ENCODE peak calls at places on chromosomes 1 and 21, in four cellular contexts. E is K562, T is upper lobe of left lung, H is GM12878. G is an unnamed sample.

GRCh38 chr21:38993561-38993960 is 187.8 kb downstream of the ETS2 start:
- ATAC-seq in E (no peak), T (peak), H (no peak), G (peak)

GRCh38 chr21:45972716-45973474 is 8.7 kb upstream of the COL6A1 start:
- ATAC-seq in E (peak), T (peak), H (peak), G (peak)

GRCh38 chr1:115781343-115781742 is 12.8 kb upstream of the CASQ2 start:
- ATAC-seq in E (no peak), T (no peak), H (no peak), G (no peak)

GRCh38 chr1:154404511-154404931 is 622 bp upstream of the IL6R start:
- ATAC-seq in E (no peak), T (no peak), H (peak), G (no peak)

GRCh38 chr21:38505654-38506523 is 7.6 kb upstream of the ERG start:
- ATAC-seq in E (peak), T (peak), H (peak), G (no peak)

GRCh38 chr1:23202263-23202749 is 15.0 kb downstream of the HTR1D start:
- ATAC-seq in E (no peak), T (no peak), H (peak), G (no peak)

GRCh38 chr21:34261841-34262832 is 101.7 kb upstream of the KCNE2 start:
- ATAC-seq in E (no peak), T (no peak), H (no peak), G (peak)

GRCh38 chr1:87795615-87796337 is 467.1 kb downstream of the LMO4 start:
- ATAC-seq in E (no peak), T (peak), H (no peak), G (no peak)

GRCh38 chr1:95041491-95042165 is 31.1 kb downstream of the ALG14 start:
- ATAC-seq in E (peak), T (peak), H (peak), G (peak)

GRCh38 chr1:21280011-21280471 is 10.2 kb downstream of the ECE1 start:
- ATAC-seq in E (peak), T (peak), H (no peak), G (peak)

GRCh38 chr1:35470964-35471613 is 86.1 kb downstream of the KIAA0319L start:
- ATAC-seq in E (no peak), T (no peak), H (no peak), G (no peak)

GRCh38 chr1:35475356-35475755 is 81.8 kb downstream of the KIAA0319L start:
- ATAC-seq in E (no peak), T (no peak), H (no peak), G (no peak)

GRCh38 chr1:35481229-35481628 is 76.0 kb downstream of the KIAA0319L start:
- ATAC-seq in E (no peak), T (no peak), H (no peak), G (no peak)

GRCh38 chr1:35477870-35478269 is 79.3 kb downstream of the KIAA0319L start:
- ATAC-seq in E (no peak), T (no peak), H (no peak), G (no peak)

GRCh38 chr1:35476099-35476674 is 81.0 kb downstream of the KIAA0319L start:
- ATAC-seq in E (no peak), T (no peak), H (no peak), G (no peak)
- TF ChIP-seq EP300 in E (no peak), T (no peak), H (no peak), G (no peak)

GRCh38 chr1:234538930-234539649 is 60.1 kb upstream of the TARBP1 start:
- ATAC-seq in E (peak), T (no peak), H (peak), G (no peak)
- TF ChIP-seq EP300 in E (no peak), T (no peak), H (no peak), G (no peak)

DNA sequence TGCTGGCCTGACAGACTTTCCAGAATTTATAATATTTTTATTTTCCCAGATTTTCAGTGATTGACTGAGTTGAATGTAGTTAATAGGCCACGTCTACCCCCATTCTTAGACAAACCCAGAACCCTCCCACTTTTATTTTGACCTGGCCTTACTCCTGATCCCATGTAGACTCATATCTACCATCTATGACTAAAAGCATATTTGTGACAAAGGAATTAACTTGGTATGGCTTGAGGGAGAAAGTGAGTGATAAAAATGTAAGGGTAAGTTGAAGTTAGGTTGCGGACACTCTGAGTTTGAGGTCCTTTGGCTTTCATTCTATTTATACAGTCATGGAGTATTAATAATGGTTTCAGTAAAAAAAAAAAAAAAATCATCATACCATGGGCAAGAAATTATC is 168.4 kb downstream of the KCNK2 start:
- ATAC-seq in E (no peak), T (no peak), H (no peak), G (no peak)
- TF ChIP-seq EP300 in E (no peak), T (no peak), H (no peak), G (no peak)

DNA sequence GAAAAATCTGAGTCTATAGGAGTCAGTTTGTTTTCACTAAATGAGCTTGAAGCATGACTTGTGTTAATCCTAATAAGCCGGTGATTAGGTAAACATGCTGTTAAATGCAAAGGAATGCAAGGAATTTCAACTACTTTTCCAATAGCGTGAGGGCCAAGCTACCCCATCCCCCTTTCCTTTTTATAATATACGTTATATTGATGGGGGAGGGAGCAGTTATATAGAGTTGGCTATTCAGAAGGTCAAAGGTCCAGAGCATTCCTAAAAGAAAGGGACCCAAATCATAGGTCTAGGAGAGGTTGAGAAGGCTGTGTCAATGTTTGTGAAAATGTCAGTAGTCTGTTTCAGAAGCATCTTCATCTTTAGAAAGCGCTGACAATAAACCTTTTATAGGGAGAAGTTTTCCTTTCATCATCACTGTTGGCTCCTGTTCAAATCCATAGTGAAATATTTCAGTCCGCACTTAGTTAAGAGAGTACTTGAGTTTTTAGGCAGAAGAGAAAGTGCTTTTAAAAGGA is 3.8 kb downstream of the CCN1 start:
- ATAC-seq in E (no peak), T (peak), H (no peak), G (peak)
- TF ChIP-seq EP300 in E (no peak), T (no peak), H (no peak), G (no peak)

GRCh38 chr1:64849942-64850341 is 105.1 kb downstream of the RAVER2 start:
- ATAC-seq in E (no peak), T (no peak), H (no peak), G (no peak)

GRCh38 chr1:64848812-64849211 is 103.9 kb downstream of the RAVER2 start:
- ATAC-seq in E (no peak), T (no peak), H (no peak), G (no peak)

GRCh38 chr1:64854674-64855073 is 109.8 kb downstream of the RAVER2 start:
- ATAC-seq in E (no peak), T (no peak), H (no peak), G (no peak)

GRCh38 chr1:64850846-64851245 is 106.0 kb downstream of the RAVER2 start:
- ATAC-seq in E (no peak), T (no peak), H (no peak), G (no peak)

DNA sequence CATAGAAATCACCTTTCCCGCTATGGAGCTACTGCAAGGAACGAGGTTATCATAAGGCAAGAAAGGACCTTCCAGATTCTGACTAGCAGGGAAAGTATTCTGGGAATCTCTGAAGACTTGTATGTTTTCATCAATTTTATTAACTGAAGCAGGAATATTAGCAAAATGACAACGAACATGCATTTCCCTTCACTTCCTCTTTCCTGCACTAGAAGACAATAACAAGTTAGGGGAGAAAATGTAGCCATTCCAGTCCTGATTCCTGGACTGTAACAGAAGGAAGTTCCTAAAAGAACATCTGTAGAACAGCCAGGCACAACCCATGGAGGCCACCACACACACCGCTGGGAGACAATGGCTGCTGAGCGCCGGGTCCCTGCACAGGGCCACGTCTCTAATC is 106.8 kb downstream of the RAVER2 start:
- ATAC-seq in E (no peak), T (no peak), H (no peak), G (no peak)
- TF ChIP-seq EP300 in E (no peak), T (no peak), H (no peak), G (no peak)

DNA sequence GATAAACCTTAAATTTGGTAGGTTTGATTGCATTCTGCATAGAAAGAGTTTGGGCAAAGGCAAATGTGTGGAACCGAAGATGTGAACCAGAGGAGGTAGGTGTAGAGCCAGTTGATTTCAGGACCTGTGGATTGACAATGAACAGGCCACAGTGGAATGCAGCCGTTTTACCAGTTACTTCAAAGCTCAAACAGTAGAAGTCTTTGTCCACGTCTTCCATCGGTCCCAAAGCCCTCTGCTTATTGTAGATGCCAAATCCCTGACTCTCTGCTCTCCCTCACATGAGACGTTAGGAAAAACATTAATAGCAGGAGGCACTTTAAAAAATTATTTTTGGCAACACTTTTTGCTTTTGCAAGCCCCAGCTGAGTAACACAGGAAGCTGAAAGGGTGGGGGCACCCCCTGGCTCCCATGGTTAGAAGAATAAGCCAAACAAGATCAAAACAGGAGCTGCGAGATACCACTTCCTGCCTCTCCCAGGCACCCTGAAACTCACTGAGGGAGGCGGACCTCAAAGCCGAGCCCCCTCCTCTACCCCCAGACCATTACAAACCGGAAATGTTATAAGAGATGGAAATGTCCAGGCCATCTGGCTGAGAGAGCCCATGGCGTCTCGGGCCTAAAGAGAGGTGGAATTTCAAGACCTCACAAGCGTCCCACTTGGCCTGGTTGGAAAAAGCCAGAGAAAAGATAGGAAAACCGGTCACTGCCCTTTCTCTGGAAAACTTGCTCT is 13.5 kb downstream of the TRAF3IP3 start:
- ATAC-seq in E (peak), T (peak), H (peak), G (peak)
- TF ChIP-seq EP300 in E (no peak), T (no peak), H (peak), G (no peak)

GRCh38 chr1:25024631-25025350 is 94.7 kb upstream of the RUNX3 start:
- ATAC-seq in E (no peak), T (no peak), H (no peak), G (no peak)

GRCh38 chr1:25026757-25027450 is 96.8 kb upstream of the RUNX3 start:
- ATAC-seq in E (peak), T (no peak), H (no peak), G (no peak)

GRCh38 chr1:25027876-25028586 is 98.0 kb upstream of the RUNX3 start:
- ATAC-seq in E (no peak), T (no peak), H (no peak), G (no peak)

GRCh38 chr1:25028587-25028909 is 98.5 kb upstream of the RUNX3 start:
- ATAC-seq in E (no peak), T (no peak), H (no peak), G (no peak)

DNA sequence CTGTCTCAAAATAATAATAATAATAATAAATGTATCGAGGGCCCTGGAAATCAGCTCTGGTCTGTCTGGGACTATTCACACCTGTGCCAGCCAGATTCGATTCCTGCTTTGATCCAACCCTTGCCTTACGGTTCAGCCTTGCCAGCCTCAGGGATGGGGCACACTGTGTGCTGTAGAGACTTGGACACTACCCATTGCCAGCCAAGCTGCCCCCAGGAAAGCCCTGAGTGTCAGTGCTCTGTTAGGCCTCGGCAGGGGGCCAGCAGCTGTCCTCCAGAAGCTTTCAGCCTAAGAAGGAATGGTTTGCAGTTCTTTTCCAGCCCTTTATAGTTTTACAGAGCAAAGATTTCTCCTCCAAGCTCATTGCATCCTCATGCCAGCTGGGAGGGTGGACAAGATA is 96.2 kb upstream of the RUNX3 start:
- ATAC-seq in E (no peak), T (no peak), H (no peak), G (no peak)
- TF ChIP-seq EP300 in E (no peak), T (no peak), H (no peak), G (no peak)

DNA sequence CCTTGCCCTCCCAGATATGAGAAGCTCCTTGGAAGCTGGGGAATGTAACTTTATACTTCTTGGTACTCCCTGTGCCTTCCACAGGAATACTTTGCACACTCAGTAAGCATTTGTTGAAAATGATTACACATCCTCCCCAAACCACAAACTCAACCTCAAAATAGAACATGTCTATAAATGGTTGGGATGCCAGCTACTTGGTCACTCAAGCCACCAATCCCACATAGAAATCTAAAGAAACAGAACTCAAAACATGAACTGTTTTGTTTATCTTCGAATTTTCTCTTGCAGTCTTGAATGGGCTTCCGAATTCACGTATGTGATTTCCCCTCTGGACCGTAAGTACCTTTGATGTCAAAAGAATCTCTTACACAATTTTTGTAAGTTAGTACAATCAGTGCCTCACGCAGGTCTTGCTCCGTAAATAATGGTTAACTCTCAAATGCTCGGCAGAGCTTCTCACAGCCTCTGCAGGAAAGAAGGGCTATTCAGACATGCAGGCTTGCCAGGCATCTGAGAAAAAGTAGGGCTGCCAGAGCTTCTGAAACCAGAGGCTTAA is 26.9 kb downstream of the SORT1 start:
- ATAC-seq in E (peak), T (peak), H (peak), G (peak)
- TF ChIP-seq EP300 in E (no peak), T (no peak), H (no peak), G (no peak)

GRCh38 chr1:148334339-148335130 is 148.6 kb downstream of the PPIAL4G start:
- ATAC-seq in E (peak), T (peak), H (peak), G (peak)
- TF ChIP-seq EP300 in E (peak), T (peak), H (no peak), G (no peak)